ENCODE peak calls at places on chromosomes 16 and 17, in seven cellular contexts. X, Q, T, C, N, H and R are unnamed samples.

GRCh38 chr16:17467923-17468540 is 2.7 kb downstream of the XYLT1 start:
- DNase-seq in X (no peak), Q (no peak), T (peak), C (no peak), N (peak), H (peak), R (peak)

GRCh38 chr17:66422181-66422580 is 119.8 kb downstream of the PRKCA start:
- DNase-seq in X (no peak), Q (no peak), T (no peak), C (no peak), N (no peak), H (no peak), R (no peak)

GRCh38 chr17:4587803-4588202 is 3.5 kb downstream of the SMTNL2 start:
- DNase-seq in X (no peak), Q (no peak), T (no peak), C (no peak), N (no peak), H (peak), R (peak)

GRCh38 chr17:27840688-27841087 is 40.4 kb upstream of the NOS2 start:
- DNase-seq in X (no peak), Q (no peak), T (no peak), C (no peak), N (no peak), H (no peak), R (no peak)

GRCh38 chr16:3020247-3020603 is at the start of gene TNFRSF12A:
- DNase-seq in X (peak), Q (peak), T (peak), C (no peak), N (peak), H (no peak), R (peak)

GRCh38 chr17:732788-733720 is 658 bp downstream of the TLCD3A start:
- DNase-seq in X (peak), Q (peak), T (peak), C (no peak), N (no peak), H (peak), R (peak)

GRCh38 chr17:69480197-69480596 is 65.7 kb downstream of the MAP2K6 start:
- DNase-seq in X (no peak), Q (no peak), T (no peak), C (no peak), N (no peak), H (no peak), R (no peak)

GRCh38 chr17:27646232-27646631 is 15.2 kb downstream of the LGALS9 start:
- DNase-seq in X (no peak), Q (no peak), T (no peak), C (no peak), N (no peak), H (no peak), R (peak)